ENCODE peak calls at places on chromosome 6, in seven cellular contexts. Y is psoas muscle, J is choroid plexus epithelial cell, K is cardiac fibroblast, H is fibroblast of pulmonary artery, D is A549, R is WERI-Rb-1. L is an unnamed sample.
A peak's percentile ranks its signal among the peaks of the same experiment; 100 is the strongest.

GRCh38 chr6:13760948-13761347 is 49.3 kb upstream of the RANBP9 start:
- DNase-seq in H (peak; percentile 89), D (no peak), J (no peak), R (no peak), Y (no peak), K (peak; percentile 91), L (no peak)

GRCh38 chr6:44162876-44163625 is 4.4 kb downstream of the CAPN11 start:
- DNase-seq in H (no peak), Y (no peak), K (no peak), J (no peak), D (no peak), R (no peak), L (no peak)

GRCh38 chr6:71134929-71135642 is 153.5 kb upstream of the OGFRL1 start:
- DNase-seq in D (no peak), R (no peak), K (no peak), J (peak; percentile 21), H (no peak), Y (no peak), L (no peak)

GRCh38 chr6:139879823-139880356 is 505.4 kb upstream of the CITED2 start:
- DNase-seq in D (no peak), H (no peak), R (no peak), Y (no peak), K (no peak), J (peak; percentile 65), L (no peak)

GRCh38 chr6:152748843-152749242 is 1.8 kb upstream of the VIP start:
- DNase-seq in J (peak; percentile 40), K (peak; percentile 15), H (peak; percentile 51), R (no peak), Y (no peak), D (no peak), L (no peak)

GRCh38 chr6:111011360-111012142 is 29.7 kb downstream of the RPF2 start:
- DNase-seq in H (peak; percentile 67), J (peak; percentile 73), R (no peak), K (peak; percentile 67), Y (no peak), D (peak; percentile 27), L (peak; percentile 34)

GRCh38 chr6:90790058-90790457 is 203.2 kb upstream of the MAP3K7 start:
- DNase-seq in Y (no peak), D (no peak), R (no peak), K (peak; percentile 2), H (peak; percentile 2), J (no peak), L (no peak)

GRCh38 chr6:8904754-8905153 is 469.4 kb upstream of the SLC35B3 start:
- DNase-seq in K (no peak), R (peak; percentile 46), D (peak; percentile 3), J (no peak), Y (no peak), H (no peak), L (no peak)

GRCh38 chr6:129432738-129433137 is 277.2 kb downstream of the ARHGAP18 start:
- DNase-seq in Y (no peak), H (no peak), R (no peak), D (no peak), J (peak; percentile 23), K (no peak), L (no peak)

GRCh38 chr6:134878136-134878535 is 71.8 kb downstream of the ALDH8A1 start:
- DNase-seq in R (no peak), J (no peak), Y (no peak), K (peak; percentile 25), H (no peak), D (no peak), L (no peak)

GRCh38 chr6:41470341-41471063 is 75.7 kb upstream of the FOXP4 start:
- DNase-seq in H (peak; percentile 63), K (peak; percentile 57), R (peak; percentile 89), Y (peak; percentile 75), J (peak; percentile 71), D (no peak), L (no peak)

GRCh38 chr6:44399991-44400390 is 12.5 kb downstream of the CDC5L start:
- DNase-seq in J (peak; percentile 18), Y (no peak), K (peak; percentile 42), R (no peak), D (no peak), H (peak; percentile 51), L (no peak)

GRCh38 chr6:18451756-18452155 is 64.6 kb downstream of the RNF144B start:
- DNase-seq in R (no peak), J (no peak), Y (no peak), H (no peak), D (no peak), K (no peak), L (no peak)

GRCh38 chr6:43636312-43636667 is 650 bp downstream of the MAD2L1BP start:
- DNase-seq in K (peak; percentile 24), Y (no peak), R (no peak), D (no peak), H (peak; percentile 17), J (peak; percentile 39), L (no peak)

GRCh38 chr6:38080349-38080748 is 260.8 kb downstream of the ZFAND3 start:
- DNase-seq in K (no peak), R (no peak), H (no peak), Y (no peak), J (peak; percentile 33), D (no peak), L (no peak)

GRCh38 chr6:13354331-13355042 is 26.1 kb upstream of the TBC1D7 start:
- DNase-seq in Y (no peak), J (peak; percentile 67), H (peak; percentile 88), R (no peak), D (no peak), K (peak; percentile 82), L (no peak)

GRCh38 chr6:145886228-145886956 is 71.8 kb upstream of the FBXO30 start:
- DNase-seq in Y (no peak), K (no peak), H (no peak), R (no peak), J (peak; percentile 75), D (no peak), L (peak; percentile 91)

GRCh38 chr6:21556968-21557721 is 36.4 kb upstream of the SOX4 start:
- DNase-seq in D (no peak), R (no peak), J (peak; percentile 13), K (no peak), Y (no peak), H (no peak), L (peak; percentile 97)

GRCh38 chr6:31821301-31822037 is 6.1 kb upstream of the HSPA1B start:
- DNase-seq in Y (peak; percentile 78), J (peak; percentile 46), H (peak; percentile 43), K (peak; percentile 49), D (peak; percentile 30), R (no peak), L (no peak)

GRCh38 chr6:163413345-163414116 is 987 bp upstream of the QKI start:
- DNase-seq in H (peak; percentile 83), R (peak; percentile 76), K (peak; percentile 81), J (peak; percentile 96), Y (peak; percentile 90), D (peak; percentile 75), L (no peak)
- H3K4me3 ChIP-seq in H (peak overlapping the region; percentile 67), R (peak overlapping the region; percentile 48), K (peak overlapping the region; percentile 61), J (peak overlapping the region; percentile 83), Y (peak overlapping the region; percentile 73), D (peak overlapping the region; percentile 91), L (peak overlapping the region; percentile 55)

DNA sequence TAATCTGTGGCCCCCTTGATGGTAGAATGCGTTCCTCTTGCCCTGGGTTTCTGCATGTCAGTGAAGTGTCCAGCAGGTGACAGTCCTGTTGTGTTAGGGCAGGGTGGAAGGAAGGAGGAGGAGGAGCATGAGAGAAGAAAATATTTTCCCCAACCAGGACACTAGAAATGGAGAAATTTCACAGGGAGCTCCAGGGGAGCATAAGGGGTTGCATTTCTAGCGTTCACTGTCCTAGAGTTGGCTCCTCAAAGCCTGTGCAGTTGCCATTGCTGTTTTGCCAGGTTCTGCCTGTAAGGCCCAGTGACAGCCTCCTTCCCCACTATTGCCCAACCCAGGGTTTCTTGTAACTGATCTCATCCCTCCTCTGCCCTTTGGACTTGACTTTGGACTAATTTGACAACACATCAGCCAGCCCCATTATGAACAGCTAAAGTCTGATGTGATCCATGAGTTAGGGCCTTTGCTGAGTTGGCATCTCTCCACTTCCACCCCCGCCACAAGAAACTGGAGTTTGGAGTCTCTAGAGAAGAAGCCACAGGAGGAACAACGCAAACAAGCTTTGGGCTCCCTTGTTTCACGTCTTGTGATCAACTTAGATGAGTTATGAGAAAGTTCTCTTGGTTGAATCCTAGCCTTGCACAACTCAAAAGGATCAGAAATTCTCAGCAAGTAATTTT is 14.0 kb upstream of the FAM50B start:
- DNase-seq in D (no peak), J (peak; percentile 47), R (no peak), Y (peak; percentile 61), H (peak; percentile 55), K (peak; percentile 76), L (no peak)
- TF ChIP-seq CTCF in D (peak; percentile 26), J (no peak), R (peak; percentile 9), Y (peak; percentile 22), H (no peak), K (no peak), L (peak; percentile 25)

DNA sequence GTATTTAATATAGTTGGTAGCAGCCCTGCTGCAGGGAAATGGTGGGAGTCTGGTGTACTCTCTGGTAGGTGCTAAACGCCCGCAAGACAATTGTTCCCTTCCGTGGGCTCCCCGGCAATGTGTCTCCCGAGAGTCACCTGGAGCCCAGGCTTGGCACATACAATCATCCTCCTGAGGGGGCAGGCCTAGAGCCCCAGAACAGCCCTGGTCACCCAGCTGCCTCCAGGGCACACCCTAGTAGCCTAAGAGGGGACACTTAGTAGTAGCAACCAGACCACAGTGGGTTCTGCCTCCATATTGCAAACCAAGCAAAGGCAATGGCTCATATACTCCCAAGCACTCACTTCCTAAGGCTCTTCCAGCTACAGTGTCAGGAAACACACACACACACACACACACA is 122.9 kb downstream of the SCML4 start:
- DNase-seq in K (no peak), D (no peak), Y (no peak), H (no peak), R (no peak), J (no peak), L (no peak)
- H3K4me3 ChIP-seq in K (no peak overlapping the region), D (no peak overlapping the region), Y (no peak overlapping the region), H (no peak overlapping the region), R (no peak overlapping the region), J (no peak overlapping the region), L (no peak overlapping the region)

GRCh38 chr6:158754738-158755137 is 64.4 kb downstream of the EZR start:
- DNase-seq in Y (no peak), D (no peak), J (no peak), H (no peak), K (no peak), R (no peak), L (no peak)

GRCh38 chr6:158751842-158752424 is 67.2 kb downstream of the EZR start:
- DNase-seq in H (no peak), R (no peak), Y (no peak), J (no peak), D (no peak), K (no peak), L (no peak)

GRCh38 chr6:158753826-158754225 is 65.3 kb downstream of the EZR start:
- DNase-seq in R (no peak), D (no peak), H (no peak), Y (no peak), K (no peak), J (no peak), L (no peak)

GRCh38 chr6:158751192-158751591 is 68.0 kb downstream of the EZR start:
- DNase-seq in K (no peak), J (no peak), R (peak; percentile 74), H (no peak), D (no peak), Y (no peak), L (no peak)

GRCh38 chr6:158752613-158753012 is 66.6 kb downstream of the EZR start:
- DNase-seq in K (peak; percentile 55), Y (no peak), D (no peak), H (peak; percentile 42), J (no peak), R (peak; percentile 44), L (no peak)
- TF ChIP-seq CTCF in K (peak; percentile 19), Y (no peak), D (no peak), H (peak; percentile 24), J (peak; percentile 17), R (peak; percentile 51), L (no peak)